ENCODE peak calls at places on chromosomes 6 and 20, in seven cellular contexts. M is NCI-H748 treated with DMSO at 0.1 percent for 48 hours; U is Calu3; J is stimulated activated CD4-positive, alpha-beta T cell treated with anti-CD3 and anti-CD28 coated beads, Interleukin-4, amount 100 ng/mL, for 48 hours; T is activated CD4-positive, alpha-beta T cell treated with anti-CD3 and anti-CD28 coated beads for 1 hour; O is EL; S is effector memory CD8-positive, alpha-beta T cell. C is an unnamed sample.

GRCh38 chr6:57068066-57068465 is 21.6 kb downstream of the KIAA1586 start:
- DNase-seq in T (no peak), U (no peak), S (no peak), O (peak; percentile 16), J (no peak), M (no peak), C (no peak)

GRCh38 chr6:119207973-119208725 is 129.7 kb upstream of the FAM184A start:
- DNase-seq in M (no peak), J (no peak), U (peak; percentile 3), O (peak; percentile 4), T (no peak), S (no peak), C (no peak)

GRCh38 chr6:125574604-125575003 is 174.8 kb upstream of the HEY2 start:
- DNase-seq in U (no peak), O (no peak), J (no peak), T (no peak), S (no peak), M (no peak), C (no peak)

GRCh38 chr20:884983-885952 is 30.9 kb downstream of the ANGPT4 start:
- DNase-seq in U (no peak), T (no peak), S (no peak), M (no peak), J (no peak), O (peak; percentile 19), C (peak; percentile 87)

GRCh38 chr6:111228094-111228493 is 140.8 kb downstream of the SLC16A10 start:
- DNase-seq in T (no peak), O (no peak), M (no peak), J (no peak), S (no peak), U (no peak), C (no peak)

GRCh38 chr6:135820340-135820739 is 31.2 kb upstream of the PDE7B start:
- DNase-seq in U (no peak), J (no peak), O (no peak), S (no peak), M (no peak), T (no peak), C (no peak)

GRCh38 chr20:38357653-38358207 is 11.4 kb downstream of the LBP start:
- DNase-seq in U (no peak), M (no peak), O (peak; percentile 31), T (no peak), S (no peak), J (no peak), C (no peak)

GRCh38 chr6:120903836-120904235 is 430.4 kb downstream of the TBC1D32 start:
- DNase-seq in M (no peak), J (no peak), O (peak; percentile 1), T (no peak), S (no peak), U (no peak), C (no peak)

GRCh38 chr6:82410151-82410621 is 46.6 kb downstream of the TPBG start:
- DNase-seq in M (no peak), U (no peak), S (no peak), J (no peak), T (no peak), O (peak; percentile 62), C (no peak)

GRCh38 chr6:10743514-10743913 is 4.1 kb upstream of the TMEM14B start:
- DNase-seq in T (no peak), M (no peak), J (no peak), U (no peak), O (no peak), S (no peak), C (no peak)

GRCh38 chr20:44496976-44497375 is 21.3 kb downstream of the TTPAL start:
- DNase-seq in O (peak; percentile 94), S (no peak), T (no peak), J (peak; percentile 42), M (no peak), U (no peak), C (no peak)

GRCh38 chr6:10541591-10541990 is 20.4 kb downstream of the GCNT2 start:
- DNase-seq in J (no peak), M (no peak), S (no peak), O (no peak), U (no peak), T (no peak), C (no peak)

GRCh38 chr6:154888426-154888825 is 106.7 kb upstream of the TIAM2 start:
- DNase-seq in J (no peak), U (no peak), T (no peak), S (no peak), O (no peak), M (no peak), C (no peak)

GRCh38 chr6:34585512-34586045 is 29.4 kb upstream of the SPDEF start:
- DNase-seq in S (no peak), M (no peak), U (no peak), O (no peak), J (no peak), T (no peak), C (no peak)

GRCh38 chr6:2101213-2101612 is 144.2 kb downstream of the GMDS start:
- DNase-seq in T (no peak), S (no peak), J (no peak), M (no peak), U (no peak), O (peak; percentile 9), C (no peak)

GRCh38 chr6:47701374-47701773 is 3.0 kb downstream of the ADGRF4 start:
- DNase-seq in U (peak; percentile 13), O (peak; percentile 24), T (no peak), S (no peak), J (no peak), M (no peak), C (no peak)

GRCh38 chr6:169933251-169933821 is 181.9 kb downstream of the ERMARD start:
- DNase-seq in S (no peak), O (no peak), J (no peak), M (peak; percentile 91), U (no peak), T (no peak), C (no peak)

C was measured in ecto neural progenitor cell.